ENCODE peak calls at places on chromosomes 3 and 15, in six cellular contexts. One of them, this sample, is unnamed. For H3K9me3, the result is how much of the 10 kb centered on the place peaks cover.

GRCh38 chr15:35078221-35078915 is 6.7 kb downstream of the NANOGP8 start:
- DNase-seq in sigmoid colon: no peak
- DNase-seq in cardiac muscle cell: peak
- DNase-seq in heart right ventricle: no peak
- DNase-seq in lower lobe of right lung: no peak
- DNase-seq in heart left ventricle: no peak
- DNase-seq in this sample: peak

GRCh38 chr3:191356586-191357439 is 26.5 kb upstream of the UTS2B start:
- DNase-seq in heart right ventricle: no peak
- DNase-seq in lower lobe of right lung: no peak
- DNase-seq in sigmoid colon: no peak
- DNase-seq in cardiac muscle cell: peak
- DNase-seq in heart left ventricle: no peak
- DNase-seq in this sample: peak

GRCh38 chr15:29656636-29657475 is 165.4 kb downstream of the TJP1 start:
- DNase-seq in heart left ventricle: no peak
- DNase-seq in lower lobe of right lung: no peak
- DNase-seq in heart right ventricle: no peak
- DNase-seq in cardiac muscle cell: peak
- DNase-seq in sigmoid colon: no peak
- DNase-seq in this sample: peak

GRCh38 chr3:18086078-18086477 is 339.1 kb downstream of the SATB1 start:
- DNase-seq in heart left ventricle: no peak
- DNase-seq in heart right ventricle: no peak
- DNase-seq in lower lobe of right lung: no peak
- DNase-seq in sigmoid colon: no peak
- DNase-seq in cardiac muscle cell: no peak
- DNase-seq in this sample: no peak

GRCh38 chr3:190038050-190038631 is 82.6 kb downstream of the P3H2 start:
- DNase-seq in heart left ventricle: no peak
- DNase-seq in heart right ventricle: peak
- DNase-seq in sigmoid colon: peak
- DNase-seq in cardiac muscle cell: peak
- DNase-seq in lower lobe of right lung: peak
- DNase-seq in this sample: no peak

GRCh38 chr3:69819283-69819682 is 80.0 kb downstream of the MITF start:
- DNase-seq in heart left ventricle: no peak
- DNase-seq in cardiac muscle cell: no peak
- DNase-seq in heart right ventricle: no peak
- DNase-seq in sigmoid colon: peak
- DNase-seq in lower lobe of right lung: no peak
- DNase-seq in this sample: peak

GRCh38 chr3:193225726-193226125 is 15.3 kb upstream of the PLAAT1 start:
- DNase-seq in cardiac muscle cell: no peak
- DNase-seq in heart left ventricle: no peak
- DNase-seq in heart right ventricle: no peak
- DNase-seq in lower lobe of right lung: no peak
- DNase-seq in sigmoid colon: no peak
- DNase-seq in this sample: no peak

GRCh38 chr3:55549172-55549571 is 62.1 kb upstream of the WNT5A start:
- DNase-seq in cardiac muscle cell: peak
- DNase-seq in heart left ventricle: no peak
- DNase-seq in heart right ventricle: no peak
- DNase-seq in sigmoid colon: no peak
- DNase-seq in lower lobe of right lung: no peak
- DNase-seq in this sample: no peak

GRCh38 chr15:69718916-69719315 is 266.3 kb downstream of the RPLP1 start:
- DNase-seq in lower lobe of right lung: peak
- DNase-seq in heart left ventricle: no peak
- DNase-seq in cardiac muscle cell: peak
- DNase-seq in sigmoid colon: no peak
- DNase-seq in heart right ventricle: no peak
- DNase-seq in this sample: peak

GRCh38 chr3:197242784-197243432 is 55.5 kb downstream of the DLG1 start:
- DNase-seq in heart right ventricle: no peak
- DNase-seq in sigmoid colon: no peak
- DNase-seq in lower lobe of right lung: no peak
- DNase-seq in cardiac muscle cell: no peak
- DNase-seq in heart left ventricle: no peak
- DNase-seq in this sample: no peak

GRCh38 chr3:23183114-23183513 is 20.0 kb upstream of the UBE2E2 start:
- DNase-seq in cardiac muscle cell: no peak
- DNase-seq in lower lobe of right lung: no peak
- DNase-seq in heart right ventricle: no peak
- DNase-seq in sigmoid colon: no peak
- DNase-seq in heart left ventricle: no peak
- DNase-seq in this sample: peak

GRCh38 chr3:197466586-197467399 is 89.0 kb downstream of the BDH1 start:
- DNase-seq in cardiac muscle cell: peak
- DNase-seq in heart left ventricle: no peak
- DNase-seq in heart right ventricle: no peak
- DNase-seq in lower lobe of right lung: no peak
- DNase-seq in sigmoid colon: no peak
- DNase-seq in this sample: peak

GRCh38 chr3:46987485-46988401 is 8.3 kb downstream of the NBEAL2 start:
- DNase-seq in lower lobe of right lung: peak
- DNase-seq in heart left ventricle: peak
- DNase-seq in heart right ventricle: peak
- DNase-seq in sigmoid colon: no peak
- DNase-seq in cardiac muscle cell: peak
- DNase-seq in this sample: no peak

GRCh38 chr3:155101398-155101797 is 21.3 kb downstream of the MME start:
- DNase-seq in cardiac muscle cell: peak
- DNase-seq in lower lobe of right lung: no peak
- DNase-seq in heart left ventricle: no peak
- DNase-seq in heart right ventricle: peak
- DNase-seq in sigmoid colon: no peak
- DNase-seq in this sample: peak

GRCh38 chr15:62549345-62549970 is 384.4 kb upstream of the C2CD4B start:
- DNase-seq in heart right ventricle: no peak
- DNase-seq in heart left ventricle: no peak
- DNase-seq in sigmoid colon: no peak
- DNase-seq in lower lobe of right lung: no peak
- DNase-seq in cardiac muscle cell: peak
- DNase-seq in this sample: peak

GRCh38 chr3:7695067-7695466 is 806.6 kb upstream of the LMCD1 start:
- DNase-seq in heart left ventricle: no peak
- DNase-seq in heart right ventricle: no peak
- DNase-seq in cardiac muscle cell: peak
- DNase-seq in lower lobe of right lung: no peak
- DNase-seq in sigmoid colon: no peak
- DNase-seq in this sample: no peak

GRCh38 chr15:71664622-71665021 is 145.7 kb upstream of the NR2E3 start:
- DNase-seq in cardiac muscle cell: no peak
- DNase-seq in sigmoid colon: no peak
- DNase-seq in heart left ventricle: no peak
- DNase-seq in lower lobe of right lung: no peak
- DNase-seq in heart right ventricle: no peak
- DNase-seq in this sample: no peak

GRCh38 chr3:174199696-174200095 is 659.4 kb upstream of the NAALADL2 start:
- DNase-seq in cardiac muscle cell: no peak
- DNase-seq in heart left ventricle: no peak
- DNase-seq in lower lobe of right lung: no peak
- DNase-seq in sigmoid colon: no peak
- DNase-seq in heart right ventricle: no peak
- DNase-seq in this sample: no peak

GRCh38 chr3:108441081-108441507 is 69.3 kb downstream of the MYH15 start:
- DNase-seq in cardiac muscle cell: no peak
- DNase-seq in lower lobe of right lung: no peak
- DNase-seq in heart left ventricle: no peak
- DNase-seq in sigmoid colon: no peak
- DNase-seq in heart right ventricle: no peak
- DNase-seq in this sample: no peak

GRCh38 chr3:116139607-116140006 is 305.7 kb downstream of the LSAMP start:
- DNase-seq in lower lobe of right lung: no peak
- DNase-seq in cardiac muscle cell: peak
- DNase-seq in sigmoid colon: no peak
- DNase-seq in heart right ventricle: no peak
- DNase-seq in heart left ventricle: no peak
- DNase-seq in this sample: no peak

GRCh38 chr3:12345141-12345561 is 56.3 kb downstream of the PPARG start:
- DNase-seq in lower lobe of right lung: no peak
- DNase-seq in cardiac muscle cell: peak
- DNase-seq in heart left ventricle: no peak
- DNase-seq in heart right ventricle: no peak
- DNase-seq in sigmoid colon: no peak
- DNase-seq in this sample: no peak

GRCh38 chr3:64341355-64341754 is 116.1 kb upstream of the PRICKLE2 start:
- DNase-seq in heart right ventricle: no peak
- DNase-seq in lower lobe of right lung: no peak
- DNase-seq in heart left ventricle: no peak
- DNase-seq in sigmoid colon: no peak
- DNase-seq in cardiac muscle cell: no peak
- DNase-seq in this sample: peak

GRCh38 chr15:44775923-44776322 is 39.6 kb downstream of the TRIM69 start:
- DNase-seq in lower lobe of right lung: no peak
- DNase-seq in cardiac muscle cell: peak
- DNase-seq in heart right ventricle: no peak
- DNase-seq in heart left ventricle: no peak
- DNase-seq in sigmoid colon: no peak
- DNase-seq in this sample: no peak

GRCh38 chr3:160065282-160065681 is 76.6 kb downstream of the IL12A start:
- DNase-seq in sigmoid colon: no peak
- DNase-seq in heart right ventricle: no peak
- DNase-seq in lower lobe of right lung: no peak
- DNase-seq in heart left ventricle: no peak
- DNase-seq in cardiac muscle cell: no peak
- DNase-seq in this sample: no peak

GRCh38 chr15:80095959-80096358 is 36.5 kb downstream of the ZFAND6 start:
- DNase-seq in cardiac muscle cell: no peak
- DNase-seq in lower lobe of right lung: no peak
- DNase-seq in heart right ventricle: no peak
- DNase-seq in sigmoid colon: no peak
- DNase-seq in heart left ventricle: no peak
- DNase-seq in this sample: no peak
- H3K9me3 ChIP-seq in cardiac muscle cell: under half
- H3K9me3 ChIP-seq in lower lobe of right lung: under half
- H3K9me3 ChIP-seq in heart right ventricle: under half
- H3K9me3 ChIP-seq in sigmoid colon: under half
- H3K9me3 ChIP-seq in heart left ventricle: under half
- H3K9me3 ChIP-seq in this sample: under half

GRCh38 chr15:90599639-90600038 is 69.9 kb downstream of the CRTC3 start:
- DNase-seq in sigmoid colon: no peak
- DNase-seq in cardiac muscle cell: no peak
- DNase-seq in lower lobe of right lung: no peak
- DNase-seq in heart left ventricle: no peak
- DNase-seq in heart right ventricle: no peak
- DNase-seq in this sample: no peak

GRCh38 chr15:90600954-90601353 is 71.2 kb downstream of the CRTC3 start:
- DNase-seq in sigmoid colon: no peak
- DNase-seq in heart right ventricle: no peak
- DNase-seq in heart left ventricle: no peak
- DNase-seq in cardiac muscle cell: no peak
- DNase-seq in lower lobe of right lung: no peak
- DNase-seq in this sample: no peak

GRCh38 chr15:90606641-90607040 is 76.9 kb downstream of the CRTC3 start:
- DNase-seq in heart left ventricle: no peak
- DNase-seq in sigmoid colon: no peak
- DNase-seq in cardiac muscle cell: no peak
- DNase-seq in lower lobe of right lung: no peak
- DNase-seq in heart right ventricle: no peak
- DNase-seq in this sample: no peak

GRCh38 chr15:90607361-90607760 is 77.6 kb downstream of the CRTC3 start:
- DNase-seq in lower lobe of right lung: no peak
- DNase-seq in sigmoid colon: no peak
- DNase-seq in heart left ventricle: no peak
- DNase-seq in cardiac muscle cell: no peak
- DNase-seq in heart right ventricle: no peak
- DNase-seq in this sample: no peak

GRCh38 chr15:90603893-90604292 is 74.2 kb downstream of the CRTC3 start:
- DNase-seq in sigmoid colon: no peak
- DNase-seq in cardiac muscle cell: peak
- DNase-seq in heart right ventricle: peak
- DNase-seq in heart left ventricle: peak
- DNase-seq in lower lobe of right lung: peak
- DNase-seq in this sample: peak
- TF ChIP-seq CTCF in sigmoid colon: no peak
- TF ChIP-seq CTCF in cardiac muscle cell: peak
- TF ChIP-seq CTCF in heart right ventricle: peak
- TF ChIP-seq CTCF in heart left ventricle: peak
- TF ChIP-seq CTCF in lower lobe of right lung: peak
- TF ChIP-seq CTCF in this sample: no peak

GRCh38 chr15:55530861-55531313 is 22.9 kb upstream of the DNAAF4 start:
- DNase-seq in sigmoid colon: no peak
- DNase-seq in cardiac muscle cell: peak
- DNase-seq in heart left ventricle: no peak
- DNase-seq in lower lobe of right lung: no peak
- DNase-seq in heart right ventricle: no peak
- DNase-seq in this sample: no peak

GRCh38 chr15:55522741-55523450 is 14.9 kb upstream of the DNAAF4 start:
- DNase-seq in cardiac muscle cell: no peak
- DNase-seq in lower lobe of right lung: no peak
- DNase-seq in heart right ventricle: no peak
- DNase-seq in sigmoid colon: no peak
- DNase-seq in heart left ventricle: no peak
- DNase-seq in this sample: no peak

GRCh38 chr15:55527150-55527549 is 19.1 kb upstream of the DNAAF4 start:
- DNase-seq in sigmoid colon: no peak
- DNase-seq in heart left ventricle: no peak
- DNase-seq in lower lobe of right lung: no peak
- DNase-seq in heart right ventricle: no peak
- DNase-seq in cardiac muscle cell: no peak
- DNase-seq in this sample: no peak

DNA sequence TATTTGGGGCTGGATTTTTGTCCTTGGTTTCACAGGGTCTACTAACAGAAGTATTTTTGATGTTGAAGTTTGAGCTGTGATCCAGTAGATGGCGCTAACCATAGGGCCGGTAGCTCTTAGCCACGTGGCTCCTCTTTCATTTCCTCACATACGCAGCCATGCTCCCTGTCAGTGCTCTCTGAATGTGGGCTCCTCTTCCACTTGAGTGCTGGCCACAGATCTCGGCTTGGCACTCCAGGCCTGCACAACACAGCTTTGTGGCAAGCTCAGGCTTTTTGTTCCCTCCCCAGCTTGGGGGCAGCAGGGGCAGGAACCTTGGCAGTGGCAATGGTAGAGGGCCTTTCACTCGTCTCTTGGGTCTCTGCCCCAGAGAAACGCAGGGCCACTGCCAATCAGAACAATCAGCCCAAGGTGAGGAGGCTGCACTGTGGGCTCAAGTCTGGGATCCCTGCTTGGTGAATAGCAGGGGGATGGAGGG is 18.6 kb upstream of the DNAAF4 start:
- DNase-seq in sigmoid colon: no peak
- DNase-seq in heart left ventricle: no peak
- DNase-seq in heart right ventricle: no peak
- DNase-seq in cardiac muscle cell: peak
- DNase-seq in lower lobe of right lung: no peak
- DNase-seq in this sample: peak
- H3K27ac ChIP-seq in sigmoid colon: no peak
- H3K27ac ChIP-seq in heart left ventricle: no peak
- H3K27ac ChIP-seq in heart right ventricle: no peak
- H3K27ac ChIP-seq in cardiac muscle cell: peak
- H3K27ac ChIP-seq in lower lobe of right lung: no peak
- H3K27ac ChIP-seq in this sample: no peak

DNA sequence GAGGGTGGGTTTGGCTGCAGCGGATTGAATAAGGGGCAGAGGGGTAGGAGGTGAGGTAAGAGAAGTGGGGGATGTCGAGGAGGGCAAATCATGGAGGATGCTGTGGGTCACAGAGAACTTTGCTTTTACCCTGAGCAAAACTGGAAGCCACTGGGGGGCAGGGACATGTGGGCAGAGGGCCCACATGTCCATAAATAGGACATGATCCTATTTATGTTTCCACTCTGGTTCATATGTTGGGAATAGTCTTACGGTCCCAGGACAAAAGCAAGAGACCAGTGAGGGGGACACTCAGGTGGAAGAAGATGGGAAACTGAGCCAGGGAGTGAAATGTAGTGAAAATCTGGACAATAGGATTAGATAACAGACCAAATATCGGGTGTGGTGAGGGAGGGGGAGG is 85.5 kb upstream of the MRPS22 start:
- DNase-seq in heart right ventricle: no peak
- DNase-seq in heart left ventricle: no peak
- DNase-seq in lower lobe of right lung: no peak
- DNase-seq in cardiac muscle cell: no peak
- DNase-seq in sigmoid colon: no peak
- DNase-seq in this sample: no peak
- H3K9me3 ChIP-seq in heart right ventricle: under half
- H3K9me3 ChIP-seq in heart left ventricle: under half
- H3K9me3 ChIP-seq in lower lobe of right lung: under half
- H3K9me3 ChIP-seq in cardiac muscle cell: under half
- H3K9me3 ChIP-seq in sigmoid colon: under half
- H3K9me3 ChIP-seq in this sample: under half

This sample was measured in testis.